ENCODE peak calls at places on chromosome 4, in eight cellular contexts. One of them, this sample, is unnamed.

GRCh38 chr4:3418029-3418762 is 23.6 kb upstream of the HGFAC start:
- DNase-seq in GM12878: no peak
- DNase-seq in upper lobe of right lung: peak; percentile 52
- DNase-seq in left ventricle myocardium inferior: peak; percentile 18
- DNase-seq in A673: no peak
- DNase-seq in osteocyte: no peak
- DNase-seq in vagina: no peak
- DNase-seq in GM10248: no peak
- DNase-seq in this sample: peak; percentile 19

GRCh38 chr4:46425775-46426400 is 36.0 kb upstream of the GABRA2 start:
- DNase-seq in left ventricle myocardium inferior: no peak
- DNase-seq in osteocyte: no peak
- DNase-seq in upper lobe of right lung: no peak
- DNase-seq in GM10248: no peak
- DNase-seq in GM12878: no peak
- DNase-seq in vagina: no peak
- DNase-seq in A673: no peak
- DNase-seq in this sample: no peak

GRCh38 chr4:183876268-183876934 is 28.7 kb upstream of the STOX2 start:
- DNase-seq in left ventricle myocardium inferior: peak; percentile 83
- DNase-seq in GM12878: no peak
- DNase-seq in vagina: no peak
- DNase-seq in GM10248: no peak
- DNase-seq in upper lobe of right lung: peak; percentile 88
- DNase-seq in A673: peak; percentile 57
- DNase-seq in osteocyte: no peak
- DNase-seq in this sample: no peak

GRCh38 chr4:16227462-16227868 is 1.2 kb upstream of the TAPT1 start:
- DNase-seq in A673: peak; percentile 42
- DNase-seq in osteocyte: no peak
- DNase-seq in GM12878: no peak
- DNase-seq in GM10248: no peak
- DNase-seq in left ventricle myocardium inferior: peak; percentile 47
- DNase-seq in upper lobe of right lung: peak; percentile 65
- DNase-seq in vagina: no peak
- DNase-seq in this sample: no peak

GRCh38 chr4:1554876-1555265 is 129.2 kb downstream of the FAM53A start:
- DNase-seq in osteocyte: no peak
- DNase-seq in GM12878: no peak
- DNase-seq in GM10248: no peak
- DNase-seq in left ventricle myocardium inferior: no peak
- DNase-seq in upper lobe of right lung: no peak
- DNase-seq in A673: no peak
- DNase-seq in vagina: no peak
- DNase-seq in this sample: no peak

GRCh38 chr4:10640535-10641159 is 43.9 kb downstream of the CLNK start:
- DNase-seq in upper lobe of right lung: no peak
- DNase-seq in GM10248: no peak
- DNase-seq in vagina: no peak
- DNase-seq in left ventricle myocardium inferior: peak; percentile 15
- DNase-seq in osteocyte: no peak
- DNase-seq in A673: no peak
- DNase-seq in GM12878: no peak
- DNase-seq in this sample: no peak

GRCh38 chr4:140357868-140358267 is 15.6 kb upstream of the SCOC start:
- DNase-seq in osteocyte: no peak
- DNase-seq in A673: no peak
- DNase-seq in left ventricle myocardium inferior: no peak
- DNase-seq in vagina: no peak
- DNase-seq in GM10248: no peak
- DNase-seq in GM12878: no peak
- DNase-seq in upper lobe of right lung: no peak
- DNase-seq in this sample: no peak

GRCh38 chr4:100736651-100737450 is 219.0 kb upstream of the EMCN start:
- DNase-seq in GM10248: no peak
- DNase-seq in A673: peak; percentile 69
- DNase-seq in osteocyte: no peak
- DNase-seq in vagina: no peak
- DNase-seq in left ventricle myocardium inferior: no peak
- DNase-seq in GM12878: no peak
- DNase-seq in upper lobe of right lung: no peak
- DNase-seq in this sample: no peak

GRCh38 chr4:151304755-151305154 is 20.6 kb downstream of the SH3D19 start:
- DNase-seq in upper lobe of right lung: no peak
- DNase-seq in GM12878: no peak
- DNase-seq in A673: no peak
- DNase-seq in vagina: no peak
- DNase-seq in osteocyte: no peak
- DNase-seq in GM10248: no peak
- DNase-seq in left ventricle myocardium inferior: no peak
- DNase-seq in this sample: no peak

GRCh38 chr4:123824524-123824923 is 427.9 kb downstream of the SPRY1 start:
- DNase-seq in vagina: no peak
- DNase-seq in GM10248: no peak
- DNase-seq in osteocyte: no peak
- DNase-seq in upper lobe of right lung: no peak
- DNase-seq in A673: no peak
- DNase-seq in GM12878: no peak
- DNase-seq in left ventricle myocardium inferior: no peak
- DNase-seq in this sample: no peak

GRCh38 chr4:29970626-29971025 is 749.5 kb upstream of the PCDH7 start:
- DNase-seq in osteocyte: no peak
- DNase-seq in A673: peak; percentile 64
- DNase-seq in left ventricle myocardium inferior: no peak
- DNase-seq in upper lobe of right lung: no peak
- DNase-seq in GM10248: no peak
- DNase-seq in GM12878: no peak
- DNase-seq in vagina: no peak
- DNase-seq in this sample: no peak
- TF ChIP-seq CTCF in osteocyte: peak; percentile 63
- TF ChIP-seq CTCF in A673: peak; percentile 48
- TF ChIP-seq CTCF in left ventricle myocardium inferior: no peak
- TF ChIP-seq CTCF in upper lobe of right lung: no peak
- TF ChIP-seq CTCF in GM10248: no peak
- TF ChIP-seq CTCF in GM12878: no peak
- TF ChIP-seq CTCF in vagina: no peak
- TF ChIP-seq CTCF in this sample: no peak

DNA sequence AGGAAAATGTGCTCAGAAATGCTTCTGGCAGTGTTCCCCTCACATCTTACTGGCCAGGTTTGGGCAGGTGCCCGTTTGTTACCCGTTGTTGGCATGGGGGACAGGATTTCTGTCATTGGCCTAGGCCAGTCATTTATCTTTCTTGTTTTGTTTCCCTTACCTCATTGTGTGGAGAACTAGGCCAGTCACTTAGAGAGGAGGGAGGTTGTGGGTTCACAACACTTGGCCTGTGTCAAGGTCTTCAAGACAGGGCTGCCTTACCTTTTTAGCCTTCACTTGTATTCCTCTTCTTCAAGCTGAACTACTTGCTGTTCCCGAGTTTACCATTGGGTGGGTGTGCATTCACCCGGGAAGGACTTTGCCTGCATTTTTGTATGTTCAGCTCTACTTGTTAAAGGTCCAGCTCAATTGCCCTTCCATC is 17.7 kb downstream of the SNX25 start:
- DNase-seq in A673: no peak
- DNase-seq in upper lobe of right lung: no peak
- DNase-seq in left ventricle myocardium inferior: no peak
- DNase-seq in osteocyte: no peak
- DNase-seq in vagina: no peak
- DNase-seq in GM10248: no peak
- DNase-seq in GM12878: no peak
- DNase-seq in this sample: no peak
- TF ChIP-seq CTCF in A673: peak; percentile 36
- TF ChIP-seq CTCF in upper lobe of right lung: no peak
- TF ChIP-seq CTCF in left ventricle myocardium inferior: peak; percentile 15
- TF ChIP-seq CTCF in osteocyte: peak; percentile 24
- TF ChIP-seq CTCF in vagina: no peak
- TF ChIP-seq CTCF in GM10248: no peak
- TF ChIP-seq CTCF in GM12878: no peak
- TF ChIP-seq CTCF in this sample: no peak

GRCh38 chr4:98630804-98631454 is 27.5 kb downstream of the TSPAN5 start:
- DNase-seq in GM12878: no peak
- DNase-seq in upper lobe of right lung: no peak
- DNase-seq in osteocyte: no peak
- DNase-seq in A673: peak; percentile 17
- DNase-seq in left ventricle myocardium inferior: no peak
- DNase-seq in vagina: no peak
- DNase-seq in GM10248: no peak
- DNase-seq in this sample: no peak
- TF ChIP-seq CTCF in GM12878: no peak
- TF ChIP-seq CTCF in upper lobe of right lung: no peak
- TF ChIP-seq CTCF in osteocyte: no peak
- TF ChIP-seq CTCF in A673: peak; percentile 42
- TF ChIP-seq CTCF in left ventricle myocardium inferior: no peak
- TF ChIP-seq CTCF in vagina: no peak
- TF ChIP-seq CTCF in GM10248: no peak
- TF ChIP-seq CTCF in this sample: no peak

GRCh38 chr4:163556169-163556568 is 61.7 kb downstream of the TMA16 start:
- DNase-seq in GM10248: no peak
- DNase-seq in osteocyte: no peak
- DNase-seq in upper lobe of right lung: no peak
- DNase-seq in vagina: no peak
- DNase-seq in A673: peak; percentile 69
- DNase-seq in GM12878: no peak
- DNase-seq in left ventricle myocardium inferior: no peak
- DNase-seq in this sample: no peak

GRCh38 chr4:163558539-163559044 is 64.1 kb downstream of the TMA16 start:
- DNase-seq in A673: no peak
- DNase-seq in upper lobe of right lung: peak; percentile 67
- DNase-seq in osteocyte: no peak
- DNase-seq in GM10248: no peak
- DNase-seq in GM12878: no peak
- DNase-seq in vagina: no peak
- DNase-seq in left ventricle myocardium inferior: no peak
- DNase-seq in this sample: no peak

GRCh38 chr4:163553146-163553545 is 58.7 kb downstream of the TMA16 start:
- DNase-seq in upper lobe of right lung: no peak
- DNase-seq in A673: no peak
- DNase-seq in GM12878: no peak
- DNase-seq in left ventricle myocardium inferior: no peak
- DNase-seq in vagina: no peak
- DNase-seq in osteocyte: no peak
- DNase-seq in GM10248: no peak
- DNase-seq in this sample: no peak

GRCh38 chr4:163556650-163557391 is 62.3 kb downstream of the TMA16 start:
- DNase-seq in A673: no peak
- DNase-seq in osteocyte: no peak
- DNase-seq in upper lobe of right lung: no peak
- DNase-seq in GM10248: no peak
- DNase-seq in vagina: no peak
- DNase-seq in GM12878: no peak
- DNase-seq in left ventricle myocardium inferior: no peak
- DNase-seq in this sample: no peak

DNA sequence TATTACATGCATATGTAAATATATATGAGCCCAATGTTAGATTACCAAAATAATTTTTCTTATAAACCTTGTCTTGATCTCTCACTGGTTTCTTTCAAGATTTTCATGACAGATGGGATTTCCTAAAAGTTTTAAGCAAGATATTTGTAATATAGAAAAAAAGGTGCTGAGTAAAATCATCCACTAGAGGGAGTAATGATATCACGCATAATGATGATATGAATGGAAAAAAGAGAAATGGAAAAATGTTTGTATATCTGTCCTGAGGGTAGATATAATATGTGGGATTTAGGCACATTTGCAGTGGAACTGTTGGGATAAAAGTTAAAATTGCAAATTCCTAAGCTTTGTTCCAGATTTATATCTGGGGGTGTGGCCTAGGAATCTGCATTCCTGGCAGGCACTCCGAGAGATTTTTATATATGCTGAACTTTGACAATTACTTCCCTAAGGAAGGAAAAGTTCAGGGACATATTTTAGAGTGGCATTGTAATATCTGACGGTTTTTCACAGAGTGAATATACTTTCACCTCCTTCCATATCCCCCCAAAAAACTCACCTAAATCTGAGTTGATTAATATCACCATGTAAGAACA is 60.5 kb downstream of the TMA16 start:
- DNase-seq in osteocyte: no peak
- DNase-seq in A673: peak; percentile 65
- DNase-seq in vagina: no peak
- DNase-seq in left ventricle myocardium inferior: no peak
- DNase-seq in upper lobe of right lung: no peak
- DNase-seq in GM12878: no peak
- DNase-seq in GM10248: no peak
- DNase-seq in this sample: no peak
- TF ChIP-seq CTCF in osteocyte: peak; percentile 71
- TF ChIP-seq CTCF in A673: peak; percentile 82
- TF ChIP-seq CTCF in vagina: no peak
- TF ChIP-seq CTCF in left ventricle myocardium inferior: peak; percentile 74
- TF ChIP-seq CTCF in upper lobe of right lung: peak; percentile 74
- TF ChIP-seq CTCF in GM12878: peak; percentile 63
- TF ChIP-seq CTCF in GM10248: peak; percentile 51
- TF ChIP-seq CTCF in this sample: peak; percentile 93

GRCh38 chr4:102826890-102827673 is at the start of gene UBE2D3:
- DNase-seq in GM10248: peak; percentile 75
- DNase-seq in GM12878: peak; percentile 45
- DNase-seq in vagina: peak; percentile 94
- DNase-seq in A673: peak; percentile 96
- DNase-seq in upper lobe of right lung: peak; percentile 97
- DNase-seq in left ventricle myocardium inferior: peak; percentile 94
- DNase-seq in osteocyte: peak; percentile 99
- DNase-seq in this sample: peak; percentile 96
- TF ChIP-seq CTCF in GM10248: peak; percentile 20
- TF ChIP-seq CTCF in GM12878: peak; percentile 15
- TF ChIP-seq CTCF in vagina: no peak
- TF ChIP-seq CTCF in A673: peak; percentile 11
- TF ChIP-seq CTCF in upper lobe of right lung: no peak
- TF ChIP-seq CTCF in left ventricle myocardium inferior: peak; percentile 16
- TF ChIP-seq CTCF in osteocyte: no peak
- TF ChIP-seq CTCF in this sample: no peak

DNA sequence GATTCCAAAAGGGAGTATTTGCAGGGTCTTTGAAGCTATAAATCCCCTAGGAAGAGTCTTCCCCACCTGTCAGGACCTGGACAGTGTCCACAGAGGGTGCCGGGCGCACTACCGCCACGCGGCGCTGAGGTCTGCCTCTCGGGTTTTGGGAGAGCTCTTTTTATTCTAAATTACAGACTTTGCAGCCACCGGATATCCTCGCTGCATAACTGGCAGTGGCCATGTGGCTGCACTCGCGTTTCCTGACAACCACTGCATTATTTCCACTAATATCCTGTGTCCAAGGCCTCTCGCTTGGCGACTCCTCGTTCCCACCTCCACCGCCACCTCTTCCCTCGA is 608 bp upstream of the TMEM131L start:
- DNase-seq in upper lobe of right lung: peak; percentile 77
- DNase-seq in osteocyte: no peak
- DNase-seq in A673: peak; percentile 57
- DNase-seq in vagina: no peak
- DNase-seq in GM12878: no peak
- DNase-seq in GM10248: peak; percentile 37
- DNase-seq in left ventricle myocardium inferior: peak; percentile 51
- DNase-seq in this sample: peak; percentile 41
- TF ChIP-seq CTCF in upper lobe of right lung: peak; percentile 31
- TF ChIP-seq CTCF in osteocyte: peak; percentile 50
- TF ChIP-seq CTCF in A673: peak; percentile 19
- TF ChIP-seq CTCF in vagina: no peak
- TF ChIP-seq CTCF in GM12878: peak; percentile 9
- TF ChIP-seq CTCF in GM10248: no peak
- TF ChIP-seq CTCF in left ventricle myocardium inferior: peak; percentile 38
- TF ChIP-seq CTCF in this sample: no peak

This sample was measured in glutamatergic neuron.